ENCODE peak calls at places on chromosome 1, in six cellular contexts. One of them, this sample, is unnamed.

GRCh38 chr1:28123461-28123961 is 35.1 kb upstream of the EYA3 start:
- DNase-seq in NCI-H2081: no peak
- DNase-seq in ACHN: no peak
- DNase-seq in H4: peak
- DNase-seq in left cardiac atrium: no peak
- DNase-seq in HuH-7: no peak
- DNase-seq in this sample: no peak

GRCh38 chr1:200288226-200288625 is 121.6 kb downstream of the ZNF281 start:
- DNase-seq in ACHN: no peak
- DNase-seq in HuH-7: no peak
- DNase-seq in NCI-H2081: no peak
- DNase-seq in left cardiac atrium: no peak
- DNase-seq in H4: no peak
- DNase-seq in this sample: no peak

GRCh38 chr1:15687446-15687845 is 3.3 kb downstream of the PLEKHM2 start:
- DNase-seq in ACHN: no peak
- DNase-seq in NCI-H2081: no peak
- DNase-seq in left cardiac atrium: no peak
- DNase-seq in HuH-7: no peak
- DNase-seq in H4: no peak
- DNase-seq in this sample: no peak

GRCh38 chr1:39116868-39117728 is 87.4 kb upstream of the MACF1 start:
- DNase-seq in ACHN: no peak
- DNase-seq in HuH-7: no peak
- DNase-seq in left cardiac atrium: no peak
- DNase-seq in NCI-H2081: no peak
- DNase-seq in H4: peak
- DNase-seq in this sample: no peak

GRCh38 chr1:202283379-202283844 is 58.3 kb downstream of the UBE2T start:
- DNase-seq in ACHN: peak
- DNase-seq in HuH-7: no peak
- DNase-seq in NCI-H2081: no peak
- DNase-seq in H4: peak
- DNase-seq in left cardiac atrium: no peak
- DNase-seq in this sample: peak

GRCh38 chr1:192700834-192701271 is 64.9 kb downstream of the RGS13 start:
- DNase-seq in H4: peak
- DNase-seq in NCI-H2081: no peak
- DNase-seq in left cardiac atrium: no peak
- DNase-seq in HuH-7: peak
- DNase-seq in ACHN: peak
- DNase-seq in this sample: peak

GRCh38 chr1:173733912-173734311 is 19.1 kb downstream of the KLHL20 start:
- DNase-seq in NCI-H2081: no peak
- DNase-seq in left cardiac atrium: no peak
- DNase-seq in H4: no peak
- DNase-seq in HuH-7: no peak
- DNase-seq in ACHN: no peak
- DNase-seq in this sample: no peak

GRCh38 chr1:246292571-246292970 is 214.5 kb downstream of the SMYD3 start:
- DNase-seq in HuH-7: no peak
- DNase-seq in H4: no peak
- DNase-seq in left cardiac atrium: no peak
- DNase-seq in ACHN: no peak
- DNase-seq in NCI-H2081: no peak
- DNase-seq in this sample: no peak

GRCh38 chr1:33379631-33380354 is 51.1 kb downstream of the PHC2 start:
- DNase-seq in left cardiac atrium: no peak
- DNase-seq in NCI-H2081: no peak
- DNase-seq in HuH-7: no peak
- DNase-seq in H4: no peak
- DNase-seq in ACHN: no peak
- DNase-seq in this sample: no peak

This sample was measured in COLO829.